ENCODE peak calls at places on chromosomes 1 and 21, in eight cellular contexts. Y is transverse colon, B is brain microvascular endothelial cell, T is mammary epithelial cell, U is psoas muscle, W is spleen, R is pancreas, E is fibroblast of lung. L is an unnamed sample. For H3K27me3, the result is how much of the 10 kb centered on the place peaks cover.

GRCh38 chr1:113872219-113872934 is 865 bp upstream of the PTPN22 start:
- DNase-seq in R (no peak), E (no peak), T (no peak), W (no peak), U (no peak), B (no peak), Y (no peak), L (no peak)

GRCh38 chr21:36725793-36726386 is 27.0 kb downstream of the SIM2 start:
- DNase-seq in U (no peak), E (no peak), W (peak), Y (peak), T (no peak), B (no peak), R (no peak), L (peak)

GRCh38 chr1:243452092-243452491 is 196.3 kb downstream of the SDCCAG8 start:
- DNase-seq in B (no peak), Y (no peak), T (no peak), U (no peak), R (no peak), E (no peak), W (no peak), L (no peak)

GRCh38 chr1:213989071-213989739 is 1.4 kb downstream of the PROX1 start:
- DNase-seq in R (peak), E (no peak), W (no peak), Y (no peak), B (no peak), U (no peak), T (no peak), L (no peak)

GRCh38 chr1:226121587-226122400 is 59.3 kb downstream of the H3-3A start:
- DNase-seq in Y (peak), R (peak), B (no peak), E (peak), T (peak), U (peak), W (peak), L (no peak)

GRCh38 chr1:22450421-22451021 is 1.1 kb upstream of the ZBTB40 start:
- DNase-seq in B (no peak), Y (no peak), T (no peak), E (no peak), U (no peak), R (no peak), W (no peak), L (no peak)

GRCh38 chr1:183137782-183138181 is 48.3 kb upstream of the LAMC2 start:
- DNase-seq in R (no peak), E (peak), U (no peak), Y (no peak), B (no peak), T (no peak), W (no peak), L (no peak)

GRCh38 chr1:205286335-205286950 is 35.1 kb downstream of the NUAK2 start:
- DNase-seq in U (no peak), B (peak), Y (peak), E (peak), R (peak), W (peak), T (peak), L (no peak)

GRCh38 chr1:22413799-22414198 is 37.9 kb upstream of the ZBTB40 start:
- DNase-seq in W (no peak), Y (no peak), R (no peak), B (no peak), T (no peak), E (no peak), U (no peak), L (no peak)

GRCh38 chr1:9652379-9653194 is 1.1 kb downstream of the PIK3CD start:
- DNase-seq in T (no peak), R (peak), E (no peak), W (peak), U (peak), B (peak), Y (peak), L (no peak)

GRCh38 chr1:22889213-22889827 is 83.3 kb downstream of the LACTBL1 start:
- DNase-seq in W (no peak), R (no peak), U (no peak), B (peak), T (no peak), E (peak), Y (no peak), L (no peak)

GRCh38 chr1:10677508-10678364 is 118.7 kb downstream of the CASZ1 start:
- DNase-seq in T (no peak), U (no peak), B (no peak), E (no peak), Y (peak), R (no peak), W (no peak), L (no peak)

GRCh38 chr1:226820935-226821718 is 49.3 kb upstream of the PSEN2 start:
- DNase-seq in T (peak), U (peak), R (no peak), E (peak), Y (peak), W (no peak), B (peak), L (no peak)

DNA sequence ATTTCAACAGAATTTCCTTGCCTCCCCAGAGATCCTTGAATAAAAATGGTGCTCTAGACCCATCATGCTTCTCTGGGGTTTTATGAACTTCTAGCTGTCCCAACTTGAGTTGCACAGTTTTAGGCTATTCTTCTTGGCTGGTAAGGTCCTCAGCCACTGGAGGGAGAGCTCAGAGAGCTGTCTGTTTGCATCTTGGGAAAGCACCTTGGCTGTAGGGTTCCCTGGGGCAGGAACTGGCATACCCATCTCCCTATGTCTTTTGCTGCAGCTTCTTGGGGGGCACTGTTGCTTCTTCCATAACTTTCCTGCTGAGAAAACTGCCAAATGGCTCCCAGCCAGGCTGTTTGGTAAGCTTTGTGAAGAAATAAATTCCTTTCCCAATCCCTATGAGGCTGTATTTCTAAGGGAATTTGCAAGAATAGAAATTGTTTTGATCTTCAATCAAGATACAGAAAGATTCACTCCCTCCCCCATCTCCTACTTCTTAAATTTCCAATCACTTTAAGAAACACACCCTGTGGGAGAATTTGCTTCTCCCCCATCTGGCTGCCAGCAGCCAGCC is 8.2 kb upstream of the FMOD start:
- DNase-seq in U (peak), B (no peak), T (no peak), E (peak), Y (peak), W (no peak), R (no peak), L (no peak)
- TF ChIP-seq CTCF in U (no peak), B (no peak), T (no peak), E (no peak), Y (no peak), W (no peak), R (no peak), L (no peak)

GRCh38 chr1:24942789-24943188 is 12.7 kb upstream of the RUNX3 start:
- DNase-seq in U (no peak), W (no peak), T (no peak), B (no peak), Y (no peak), R (no peak), E (no peak), L (no peak)
- H3K4me3 ChIP-seq in U (no peak), W (no peak), T (no peak), B (no peak), Y (no peak), R (no peak), E (no peak), L (no peak)

DNA sequence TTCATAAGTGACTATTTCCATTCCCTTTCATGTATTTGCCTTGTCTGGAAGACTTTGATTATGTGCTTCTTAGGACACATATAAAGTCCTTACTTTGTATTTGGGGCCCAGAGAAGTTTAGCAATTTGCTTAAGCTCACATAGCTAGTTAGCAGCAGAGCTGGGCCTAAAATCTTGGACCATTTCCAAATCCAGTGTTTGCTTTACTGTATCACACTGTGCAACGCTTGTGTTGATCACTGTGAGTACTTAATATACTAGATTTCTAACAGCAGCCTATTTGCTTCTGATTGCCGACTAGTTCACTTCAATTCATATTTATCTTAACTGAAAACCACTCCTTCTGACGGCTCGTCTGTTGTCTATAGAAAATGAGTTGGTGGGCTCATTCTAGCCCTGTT is 2.3 kb upstream of the KCNA3 start:
- DNase-seq in R (no peak), W (no peak), T (no peak), U (no peak), E (no peak), Y (no peak), B (no peak), L (no peak)
- H3K27me3 ChIP-seq in R (under half), W (under half), T (under half), U (under half), E (under half), Y (half or more), B (under half), L (under half)

GRCh38 chr1:231761747-231762541 is 135.4 kb downstream of the DISC1 start:
- DNase-seq in T (no peak), Y (no peak), U (no peak), W (no peak), B (no peak), E (no peak), R (no peak), L (no peak)

GRCh38 chr1:231753313-231753712 is 126.7 kb downstream of the DISC1 start:
- DNase-seq in U (no peak), Y (no peak), W (no peak), E (no peak), R (no peak), T (no peak), B (no peak), L (no peak)

GRCh38 chr1:231751624-231751897 is 125.0 kb downstream of the DISC1 start:
- DNase-seq in R (no peak), T (no peak), U (no peak), W (no peak), E (no peak), B (no peak), Y (no peak), L (no peak)

GRCh38 chr1:231757759-231758158 is 131.2 kb downstream of the DISC1 start:
- DNase-seq in W (no peak), B (no peak), T (no peak), R (no peak), Y (no peak), U (no peak), E (no peak), L (no peak)

GRCh38 chr1:231757101-231757404 is 130.5 kb downstream of the DISC1 start:
- DNase-seq in B (no peak), W (no peak), T (no peak), E (no peak), R (no peak), U (no peak), Y (no peak), L (no peak)
- TF ChIP-seq CTCF in B (no peak), W (no peak), T (no peak), E (no peak), R (no peak), U (no peak), Y (peak), L (no peak)